ENCODE peak calls at places on chromosomes 1 and 21, in four cellular contexts. One of them, this sample, is unnamed.

GRCh38 chr21:14321042-14321441 is 61.9 kb downstream of the HSPA13 start:
- DNase-seq in NCI-H460: no peak
- DNase-seq in putamen: no peak
- DNase-seq in stimulated activated CD4-positive, alpha-beta T cell treated with anti-CD3 and anti-CD28 coated beads, Interleukin-2, amount 100 ng/mL, for 24 hours: no peak
- DNase-seq in this sample: no peak

GRCh38 chr1:38527373-38527966 is 332.1 kb downstream of the RRAGC start:
- DNase-seq in NCI-H460: no peak
- DNase-seq in putamen: no peak
- DNase-seq in stimulated activated CD4-positive, alpha-beta T cell treated with anti-CD3 and anti-CD28 coated beads, Interleukin-2, amount 100 ng/mL, for 24 hours: peak; percentile 65
- DNase-seq in this sample: peak; percentile 32

GRCh38 chr1:201276891-201277290 is 6.4 kb upstream of the PKP1 start:
- DNase-seq in NCI-H460: no peak
- DNase-seq in putamen: no peak
- DNase-seq in stimulated activated CD4-positive, alpha-beta T cell treated with anti-CD3 and anti-CD28 coated beads, Interleukin-2, amount 100 ng/mL, for 24 hours: no peak
- DNase-seq in this sample: no peak

GRCh38 chr21:43716376-43717165 is 2.4 kb upstream of the PDXK start:
- DNase-seq in NCI-H460: no peak
- DNase-seq in putamen: no peak
- DNase-seq in stimulated activated CD4-positive, alpha-beta T cell treated with anti-CD3 and anti-CD28 coated beads, Interleukin-2, amount 100 ng/mL, for 24 hours: no peak
- DNase-seq in this sample: no peak

GRCh38 chr1:24900486-24900849 is 29.6 kb downstream of the RUNX3 start:
- DNase-seq in NCI-H460: no peak
- DNase-seq in putamen: no peak
- DNase-seq in stimulated activated CD4-positive, alpha-beta T cell treated with anti-CD3 and anti-CD28 coated beads, Interleukin-2, amount 100 ng/mL, for 24 hours: peak; percentile 32
- DNase-seq in this sample: no peak

GRCh38 chr1:214019499-214019898 is 31.7 kb downstream of the PROX1 start:
- DNase-seq in NCI-H460: no peak
- DNase-seq in putamen: no peak
- DNase-seq in stimulated activated CD4-positive, alpha-beta T cell treated with anti-CD3 and anti-CD28 coated beads, Interleukin-2, amount 100 ng/mL, for 24 hours: no peak
- DNase-seq in this sample: no peak

GRCh38 chr1:44652445-44653106 is 21.7 kb downstream of the TMEM53 start:
- DNase-seq in NCI-H460: peak; percentile 50
- DNase-seq in putamen: peak; percentile 82
- DNase-seq in stimulated activated CD4-positive, alpha-beta T cell treated with anti-CD3 and anti-CD28 coated beads, Interleukin-2, amount 100 ng/mL, for 24 hours: peak; percentile 85
- DNase-seq in this sample: peak; percentile 75

GRCh38 chr1:6475381-6476133 is 9.6 kb upstream of the TNFRSF25 start:
- DNase-seq in NCI-H460: no peak
- DNase-seq in putamen: no peak
- DNase-seq in stimulated activated CD4-positive, alpha-beta T cell treated with anti-CD3 and anti-CD28 coated beads, Interleukin-2, amount 100 ng/mL, for 24 hours: peak; percentile 82
- DNase-seq in this sample: peak; percentile 85

GRCh38 chr21:38388219-38388618 is 110.1 kb downstream of the ERG start:
- DNase-seq in NCI-H460: no peak
- DNase-seq in putamen: no peak
- DNase-seq in stimulated activated CD4-positive, alpha-beta T cell treated with anti-CD3 and anti-CD28 coated beads, Interleukin-2, amount 100 ng/mL, for 24 hours: no peak
- DNase-seq in this sample: no peak

GRCh38 chr1:99441234-99442095 is 177.2 kb downstream of the PLPPR4 start:
- DNase-seq in NCI-H460: no peak
- DNase-seq in putamen: no peak
- DNase-seq in stimulated activated CD4-positive, alpha-beta T cell treated with anti-CD3 and anti-CD28 coated beads, Interleukin-2, amount 100 ng/mL, for 24 hours: no peak
- DNase-seq in this sample: no peak

GRCh38 chr1:41749992-41750745 is 168.6 kb downstream of the HIVEP3 start:
- DNase-seq in NCI-H460: no peak
- DNase-seq in putamen: no peak
- DNase-seq in stimulated activated CD4-positive, alpha-beta T cell treated with anti-CD3 and anti-CD28 coated beads, Interleukin-2, amount 100 ng/mL, for 24 hours: no peak
- DNase-seq in this sample: no peak

GRCh38 chr1:8495928-8496401 is 178.1 kb downstream of the SLC45A1 start:
- DNase-seq in NCI-H460: no peak
- DNase-seq in putamen: no peak
- DNase-seq in stimulated activated CD4-positive, alpha-beta T cell treated with anti-CD3 and anti-CD28 coated beads, Interleukin-2, amount 100 ng/mL, for 24 hours: peak; percentile 33
- DNase-seq in this sample: no peak

GRCh38 chr1:221449801-221450470 is 292.0 kb downstream of the DUSP10 start:
- DNase-seq in NCI-H460: no peak
- DNase-seq in putamen: no peak
- DNase-seq in stimulated activated CD4-positive, alpha-beta T cell treated with anti-CD3 and anti-CD28 coated beads, Interleukin-2, amount 100 ng/mL, for 24 hours: no peak
- DNase-seq in this sample: no peak

GRCh38 chr1:20325407-20325737 is 34.7 kb downstream of the VWA5B1 start:
- DNase-seq in NCI-H460: no peak
- DNase-seq in putamen: no peak
- DNase-seq in stimulated activated CD4-positive, alpha-beta T cell treated with anti-CD3 and anti-CD28 coated beads, Interleukin-2, amount 100 ng/mL, for 24 hours: no peak
- DNase-seq in this sample: no peak

GRCh38 chr1:37905624-37906196 is 41.1 kb downstream of the INPP5B start:
- DNase-seq in NCI-H460: no peak
- DNase-seq in putamen: no peak
- DNase-seq in stimulated activated CD4-positive, alpha-beta T cell treated with anti-CD3 and anti-CD28 coated beads, Interleukin-2, amount 100 ng/mL, for 24 hours: no peak
- DNase-seq in this sample: no peak

GRCh38 chr21:35086357-35086756 is 37.3 kb upstream of the RUNX1 start:
- DNase-seq in NCI-H460: no peak
- DNase-seq in putamen: no peak
- DNase-seq in stimulated activated CD4-positive, alpha-beta T cell treated with anti-CD3 and anti-CD28 coated beads, Interleukin-2, amount 100 ng/mL, for 24 hours: no peak
- DNase-seq in this sample: no peak

GRCh38 chr1:92484472-92485373 is 2.0 kb downstream of the GFI1 start:
- DNase-seq in NCI-H460: no peak
- DNase-seq in putamen: no peak
- DNase-seq in stimulated activated CD4-positive, alpha-beta T cell treated with anti-CD3 and anti-CD28 coated beads, Interleukin-2, amount 100 ng/mL, for 24 hours: peak; percentile 81
- DNase-seq in this sample: peak; percentile 54

GRCh38 chr1:228407118-228408040 is 744 bp upstream of the TRIM11 start:
- DNase-seq in NCI-H460: no peak
- DNase-seq in putamen: no peak
- DNase-seq in stimulated activated CD4-positive, alpha-beta T cell treated with anti-CD3 and anti-CD28 coated beads, Interleukin-2, amount 100 ng/mL, for 24 hours: no peak
- DNase-seq in this sample: no peak

GRCh38 chr1:201740609-201741231 is 88.2 kb upstream of the IPO9 start:
- DNase-seq in NCI-H460: no peak
- DNase-seq in putamen: no peak
- DNase-seq in stimulated activated CD4-positive, alpha-beta T cell treated with anti-CD3 and anti-CD28 coated beads, Interleukin-2, amount 100 ng/mL, for 24 hours: no peak
- DNase-seq in this sample: no peak

GRCh38 chr1:52579415-52579814 is 22.8 kb upstream of the GPX7 start:
- DNase-seq in NCI-H460: no peak
- DNase-seq in putamen: no peak
- DNase-seq in stimulated activated CD4-positive, alpha-beta T cell treated with anti-CD3 and anti-CD28 coated beads, Interleukin-2, amount 100 ng/mL, for 24 hours: no peak
- DNase-seq in this sample: no peak

GRCh38 chr1:229058111-229058551 is 212.8 kb upstream of the RAB4A start:
- DNase-seq in NCI-H460: no peak
- DNase-seq in putamen: no peak
- DNase-seq in stimulated activated CD4-positive, alpha-beta T cell treated with anti-CD3 and anti-CD28 coated beads, Interleukin-2, amount 100 ng/mL, for 24 hours: peak; percentile 24
- DNase-seq in this sample: peak; percentile 18

This sample was measured in activated CD4-positive, alpha-beta T cell treated with anti-CD3 and anti-CD28 coated beads, Interleukin-2, amount 50 U/mL, for 1 hour.